ENCODE peak calls at places on chromosomes 5 and 9, in seven cellular contexts. J, C, B, U, D, X and Y are unnamed samples.
A peak's percentile ranks its signal among the peaks of the same experiment; 100 is the strongest.

GRCh38 chr5:9059920-9060691 is 485.8 kb downstream of the SEMA5A start:
- DNase-seq in D (no peak), C (peak; percentile 98), J (no peak), B (no peak), U (no peak), X (no peak), Y (no peak)

GRCh38 chr5:42767491-42768105 is 11.0 kb downstream of the CCDC152 start:
- DNase-seq in B (peak; percentile 21), X (peak; percentile 34), D (peak; percentile 27), J (no peak), U (no peak), C (peak; percentile 61), Y (no peak)

GRCh38 chr9:73743826-73744225 is 592.2 kb downstream of the ANXA1 start:
- DNase-seq in U (no peak), C (peak; percentile 68), D (no peak), B (no peak), X (no peak), J (no peak), Y (no peak)

GRCh38 chr9:111474385-111474784 is 9.8 kb downstream of the ECPAS start:
- DNase-seq in X (peak; percentile 14), U (no peak), J (no peak), C (no peak), B (no peak), D (no peak), Y (no peak)

GRCh38 chr9:112789493-112789892 is 38.9 kb downstream of the SNX30 start:
- DNase-seq in D (no peak), X (no peak), U (no peak), B (no peak), C (peak; percentile 23), J (no peak), Y (no peak)

GRCh38 chr5:159732220-159732619 is 184.1 kb upstream of the ADRA1B start:
- DNase-seq in J (no peak), C (no peak), X (no peak), U (no peak), B (no peak), D (no peak), Y (no peak)

GRCh38 chr9:121559183-121559582 is 59.5 kb upstream of the GGTA1 start:
- DNase-seq in J (no peak), C (peak; percentile 18), B (no peak), U (no peak), X (no peak), D (no peak), Y (no peak)

GRCh38 chr5:98076501-98076900 is 697.0 kb upstream of the RGMB start:
- DNase-seq in J (no peak), X (no peak), C (no peak), D (no peak), B (no peak), U (no peak), Y (no peak)

GRCh38 chr5:173027905-173028304 is 28.2 kb upstream of the CREBRF start:
- DNase-seq in C (no peak), J (no peak), B (no peak), X (no peak), U (no peak), D (no peak), Y (no peak)

GRCh38 chr9:35904966-35905781 is 828 bp upstream of the HRCT1 start:
- DNase-seq in B (no peak), U (no peak), D (no peak), C (peak; percentile 84), J (no peak), X (no peak), Y (no peak)

GRCh38 chr5:137199201-137199600 is 299.9 kb downstream of the SPOCK1 start:
- DNase-seq in D (no peak), X (no peak), C (no peak), U (no peak), B (no peak), J (no peak), Y (no peak)

GRCh38 chr5:127950707-127951356 is 132.7 kb upstream of the SLC12A2 start:
- DNase-seq in C (no peak), X (no peak), U (no peak), J (no peak), B (no peak), D (no peak), Y (no peak)

GRCh38 chr5:39523821-39524220 is 99.0 kb upstream of the DAB2 start:
- DNase-seq in J (no peak), C (peak; percentile 61), D (no peak), U (no peak), X (no peak), B (no peak), Y (no peak)

GRCh38 chr5:40569549-40570270 is 110.0 kb upstream of the PTGER4 start:
- DNase-seq in J (no peak), U (no peak), B (no peak), X (no peak), D (no peak), C (peak; percentile 53), Y (no peak)

GRCh38 chr5:123460296-123460729 is 37.1 kb upstream of the CEP120 start:
- DNase-seq in D (no peak), U (no peak), B (no peak), C (no peak), J (no peak), X (no peak), Y (no peak)

GRCh38 chr9:135801070-135801469 is 99.1 kb downstream of the KCNT1 start:
- DNase-seq in X (no peak), B (no peak), U (no peak), J (no peak), C (no peak), D (no peak), Y (no peak)

GRCh38 chr9:135802876-135803419 is 101.0 kb downstream of the KCNT1 start:
- DNase-seq in J (no peak), U (peak; percentile 17), X (peak; percentile 40), D (no peak), C (no peak), B (peak; percentile 33), Y (no peak)

GRCh38 chr9:135805422-135806022 is 101.8 kb downstream of the CAMSAP1 start:
- DNase-seq in B (no peak), C (no peak), J (no peak), U (no peak), X (no peak), D (no peak), Y (peak; percentile 13)

GRCh38 chr9:135803441-135803840 is 101.5 kb downstream of the KCNT1 start:
- DNase-seq in U (no peak), C (no peak), X (no peak), J (no peak), B (no peak), D (no peak), Y (no peak)

DNA sequence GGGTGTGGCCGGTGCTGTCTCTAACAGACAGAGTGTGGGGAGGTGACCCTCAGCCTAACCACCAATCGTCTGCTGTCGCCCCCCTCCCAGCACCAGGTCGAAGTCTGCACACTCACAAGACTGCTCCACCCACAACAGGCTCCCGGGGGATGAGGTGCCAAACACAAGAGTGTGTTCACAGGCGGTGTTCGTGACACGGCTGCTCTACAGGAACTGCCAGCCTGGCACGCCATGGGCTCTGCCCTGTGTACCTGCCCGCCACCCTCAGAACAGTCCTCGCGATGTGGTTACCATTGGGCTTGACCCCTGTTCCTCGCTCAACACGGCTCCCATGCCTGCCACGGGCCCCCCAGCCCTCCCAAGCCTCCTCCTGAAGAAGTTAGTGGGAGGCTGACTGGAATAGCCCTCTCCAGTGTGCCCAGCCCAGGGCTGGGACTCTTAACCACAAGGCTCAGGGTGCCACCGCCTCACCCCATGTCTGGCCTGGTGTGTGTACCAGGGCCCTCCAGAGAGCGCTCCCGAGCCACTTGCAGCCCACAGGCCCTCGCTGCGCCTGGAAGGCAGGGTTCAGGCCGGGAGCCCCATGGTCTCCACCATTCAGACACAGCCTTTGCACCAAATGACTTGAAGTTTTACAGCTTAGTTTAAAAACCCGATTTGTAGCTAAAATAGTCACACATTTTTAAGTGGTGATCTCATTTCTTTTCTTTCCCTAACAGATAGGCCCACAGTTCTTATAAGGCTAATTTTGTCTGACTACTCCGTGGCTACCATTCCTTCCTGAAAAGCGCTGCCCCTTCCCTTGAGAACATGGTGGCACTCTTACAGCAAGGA is 102.5 kb downstream of the CAMSAP1 start:
- DNase-seq in U (peak; percentile 63), J (no peak), X (no peak), C (no peak), B (peak; percentile 44), D (peak; percentile 4), Y (peak; percentile 30)
- TF ChIP-seq CTCF in U (no peak), J (no peak), X (peak; percentile 22), C (no peak), B (peak; percentile 9), D (peak; percentile 24), Y (no peak)

GRCh38 chr5:141669519-141669918 is 12.5 kb downstream of the ARAP3 start:
- DNase-seq in U (no peak), J (no peak), B (no peak), X (no peak), D (no peak), C (peak; percentile 31), Y (no peak)
- TF ChIP-seq CTCF in U (peak; percentile 33), J (no peak), B (no peak), X (peak; percentile 18), D (peak; percentile 44), C (peak; percentile 2), Y (no peak)

GRCh38 chr9:131169567-131169966 is 44.2 kb downstream of the NUP214 start:
- DNase-seq in J (no peak), C (no peak), X (no peak), D (no peak), B (no peak), U (no peak), Y (no peak)

GRCh38 chr9:131162886-131163285 is 37.5 kb downstream of the NUP214 start:
- DNase-seq in X (no peak), D (no peak), U (no peak), C (no peak), J (no peak), B (no peak), Y (no peak)

GRCh38 chr9:131167936-131168335 is 42.5 kb downstream of the NUP214 start:
- DNase-seq in X (no peak), C (no peak), J (no peak), D (no peak), B (no peak), U (no peak), Y (no peak)

GRCh38 chr9:131165523-131165922 is 40.1 kb downstream of the NUP214 start:
- DNase-seq in B (no peak), X (no peak), D (no peak), C (no peak), J (no peak), U (no peak), Y (no peak)

GRCh38 chr9:131167146-131167692 is 41.8 kb downstream of the NUP214 start:
- DNase-seq in X (no peak), U (no peak), C (peak; percentile 24), D (no peak), J (no peak), B (no peak), Y (no peak)
- TF ChIP-seq CTCF in X (no peak), U (no peak), C (no peak), D (no peak), J (no peak), B (no peak), Y (no peak)

DNA sequence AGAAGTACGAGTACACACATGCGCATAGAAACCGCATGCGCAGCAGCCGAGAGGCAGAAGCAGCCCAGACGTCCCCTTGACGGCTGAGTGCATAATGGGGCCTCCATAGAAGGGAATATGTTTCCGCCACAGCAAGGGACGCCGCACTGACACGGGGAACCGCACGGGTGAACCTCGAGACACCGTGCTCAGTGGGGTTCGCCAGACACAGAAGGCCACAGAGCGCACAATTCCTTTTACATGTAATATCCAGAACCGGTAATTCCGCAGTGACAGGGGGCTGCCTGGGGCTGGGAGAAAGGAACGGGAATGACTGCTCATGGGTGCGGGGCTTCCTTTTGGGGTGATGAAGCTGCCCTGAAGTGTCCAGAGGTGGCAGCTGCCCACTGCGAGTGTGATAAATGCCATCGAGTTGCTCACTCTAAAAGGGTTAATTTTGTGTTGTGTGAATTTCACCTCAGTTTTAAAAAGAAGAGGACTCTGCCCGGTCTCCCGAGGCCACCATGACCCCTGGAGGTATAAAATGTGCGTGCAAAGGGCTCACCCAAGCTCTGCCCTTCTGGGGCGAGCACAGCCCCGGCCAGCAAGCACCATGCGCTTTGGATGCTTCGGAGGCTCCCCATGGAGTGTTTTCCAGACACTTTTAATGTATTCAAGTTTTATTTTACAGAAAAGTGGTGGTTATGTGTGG is 29.7 kb downstream of the MRPL36 start:
- DNase-seq in J (no peak), D (no peak), C (no peak), X (no peak), U (no peak), B (no peak), Y (no peak)
- TF ChIP-seq CTCF in J (no peak), D (no peak), C (no peak), X (no peak), U (no peak), B (no peak), Y (no peak)